ENCODE peak calls at places on chromosomes 16 and 17, in nine cellular contexts. O is neuronal stem cell; J is tibial nerve; A is GM23338; F is upper lobe of right lung; U is thoracic aorta; X is ascending aorta; T is CD8-positive, alpha-beta T cell; G is left ventricle myocardium inferior. M is an unnamed sample. For H3K4me1, the result is how much of the 10 kb centered on the place peaks cover.

GRCh38 chr16:7313170-7313569 is 19.5 kb upstream of the RBFOX1 start:
- DNase-seq in F (no peak), O (no peak), J (peak), T (no peak), A (peak), X (no peak), G (no peak), U (no peak), M (no peak)

GRCh38 chr16:578870-579405 is 9.2 kb downstream of the PIGQ start:
- DNase-seq in F (peak), U (no peak), O (peak), T (peak), X (no peak), G (peak), A (peak), J (peak), M (peak)

GRCh38 chr17:58344791-58345157 is 7.2 kb downstream of the SUPT4H1 start:
- DNase-seq in U (no peak), X (no peak), O (no peak), F (peak), J (no peak), A (no peak), G (no peak), T (peak), M (peak)

GRCh38 chr17:4249452-4250029 is 14.2 kb downstream of the ANKFY1 start:
- DNase-seq in A (peak), T (no peak), U (no peak), O (peak), J (no peak), X (no peak), F (no peak), G (no peak), M (no peak)

GRCh38 chr17:68682913-68683312 is 81.7 kb upstream of the FAM20A start:
- DNase-seq in X (no peak), O (no peak), F (no peak), A (no peak), G (no peak), T (no peak), U (no peak), J (no peak), M (no peak)

GRCh38 chr17:59310263-59310920 is 21.1 kb upstream of the YPEL2 start:
- DNase-seq in T (no peak), F (no peak), A (no peak), X (no peak), O (no peak), J (no peak), G (no peak), U (no peak), M (no peak)

GRCh38 chr16:79592150-79592549 is 8.4 kb downstream of the MAF start:
- DNase-seq in F (no peak), O (no peak), A (no peak), T (no peak), J (no peak), G (no peak), X (no peak), U (no peak), M (no peak)

GRCh38 chr16:75065149-75065807 is 51.3 kb downstream of the LDHD start:
- DNase-seq in G (no peak), O (no peak), J (no peak), X (no peak), F (no peak), U (no peak), A (no peak), T (peak), M (no peak)

GRCh38 chr16:13390093-13390985 is 488.9 kb downstream of the SHISA9 start:
- DNase-seq in X (no peak), O (no peak), F (no peak), A (no peak), G (no peak), T (no peak), J (no peak), U (no peak), M (no peak)

GRCh38 chr16:22813946-22814325 is at the start of gene HS3ST2:
- DNase-seq in U (no peak), F (peak), J (no peak), A (peak), X (no peak), O (peak), G (peak), T (no peak), M (no peak)

GRCh38 chr16:69166221-69166833 is 20.6 kb upstream of the SNTB2 start:
- DNase-seq in F (no peak), J (no peak), U (no peak), A (no peak), T (peak), G (no peak), X (no peak), O (no peak), M (no peak)

GRCh38 chr17:48767263-48767774 is 38.8 kb upstream of the HOXB13 start:
- DNase-seq in U (no peak), O (no peak), T (no peak), X (no peak), G (no peak), A (peak), F (peak), J (no peak), M (no peak)

GRCh38 chr17:69269174-69269998 is 40.8 kb upstream of the ABCA10 start:
- DNase-seq in O (no peak), A (no peak), T (no peak), G (no peak), U (no peak), X (no peak), J (no peak), F (no peak), M (no peak)

GRCh38 chr16:89289428-89290395 is 72.2 kb downstream of the ZNF778 start:
- DNase-seq in T (peak), X (no peak), O (peak), J (peak), U (no peak), F (peak), G (peak), A (peak), M (peak)

GRCh38 chr17:57377094-57377493 is 120.8 kb downstream of the MSI2 start:
- DNase-seq in O (no peak), U (no peak), G (no peak), J (no peak), F (no peak), A (no peak), T (no peak), X (no peak), M (no peak)

GRCh38 chr17:57604771-57605733 is 140.0 kb downstream of the CCDC182 start:
- DNase-seq in T (peak), G (peak), X (no peak), A (peak), O (no peak), U (no peak), J (peak), F (peak), M (no peak)

GRCh38 chr16:58462997-58463891 is 36.7 kb upstream of the NDRG4 start:
- DNase-seq in U (no peak), F (no peak), G (peak), A (peak), X (no peak), O (peak), T (no peak), J (no peak), M (no peak)

GRCh38 chr17:6755281-6755680 is 565 bp upstream of the XAF1 start:
- DNase-seq in T (no peak), X (no peak), J (peak), G (peak), O (no peak), A (no peak), F (no peak), U (no peak), M (no peak)

GRCh38 chr17:59278401-59278800 is 53.1 kb upstream of the YPEL2 start:
- DNase-seq in A (no peak), U (no peak), X (no peak), G (no peak), O (no peak), T (no peak), J (no peak), F (no peak), M (no peak)

GRCh38 chr17:21689604-21690003 is 2.7 kb upstream of the KCNJ18 start:
- DNase-seq in U (peak), J (peak), T (no peak), O (no peak), A (no peak), X (no peak), G (no peak), F (no peak), M (no peak)

GRCh38 chr17:39677581-39678339 is 9.5 kb downstream of the PNMT start:
- DNase-seq in U (peak), X (peak), O (no peak), T (no peak), A (no peak), J (no peak), G (peak), F (no peak), M (no peak)

GRCh38 chr17:79038545-79039135 is 14.7 kb downstream of the C1QTNF1 start:
- DNase-seq in X (no peak), T (no peak), J (peak), G (no peak), O (no peak), F (peak), U (no peak), A (no peak), M (no peak)

GRCh38 chr17:493666-494065 is 141.1 kb upstream of the RPH3AL start:
- DNase-seq in A (no peak), U (no peak), O (no peak), T (no peak), X (no peak), F (no peak), J (no peak), G (no peak), M (no peak)
- H3K4me1 ChIP-seq in A (under half), U (under half), O (under half), T (half or more), X (under half), F (under half), J (under half), G (under half), M (under half)

GRCh38 chr17:2851615-2852014 is 55.4 kb downstream of the RAP1GAP2 start:
- DNase-seq in T (no peak), U (no peak), A (no peak), F (no peak), J (no peak), G (no peak), O (no peak), X (no peak), M (no peak)
- H3K4me1 ChIP-seq in T (under half), U (under half), A (under half), F (under half), J (under half), G (half or more), O (under half), X (under half), M (under half)

DNA sequence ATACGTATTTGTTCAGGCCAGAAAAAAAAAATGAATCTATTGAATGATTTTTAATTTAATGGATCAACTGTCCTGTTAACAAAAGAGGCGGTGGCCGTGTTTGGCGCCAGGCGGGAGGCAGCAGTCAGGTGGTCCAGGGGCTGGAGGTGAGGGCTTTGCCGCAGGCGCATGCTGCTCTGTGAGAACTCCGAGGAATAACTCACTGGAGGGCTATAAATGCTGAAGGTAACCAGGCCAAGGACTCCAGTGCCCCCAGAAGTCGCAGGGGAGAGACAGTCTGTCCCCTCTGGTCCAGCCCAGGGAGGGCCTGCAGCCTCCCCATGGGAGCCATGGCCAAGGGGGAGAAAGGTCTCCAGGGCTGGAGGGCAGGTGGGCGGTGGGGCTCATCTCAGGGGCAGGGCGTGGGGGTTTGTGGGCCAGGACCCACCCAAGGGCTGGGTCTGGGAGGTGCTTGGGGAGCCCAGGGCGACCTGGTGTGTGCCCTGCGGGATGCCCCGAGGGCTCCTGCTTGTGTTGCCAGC is 7.1 kb upstream of the BAHCC1 start:
- DNase-seq in G (no peak), J (no peak), U (no peak), X (no peak), F (no peak), A (no peak), T (no peak), O (no peak), M (no peak)
- H3K4me1 ChIP-seq in G (half or more), J (under half), U (under half), X (under half), F (under half), A (half or more), T (under half), O (half or more), M (under half)

GRCh38 chr17:8160224-8160577 is 2.5 kb downstream of the VAMP2 start:
- DNase-seq in G (no peak), T (no peak), A (no peak), O (no peak), U (no peak), J (no peak), F (no peak), X (no peak), M (no peak)

GRCh38 chr17:8159459-8160223 is 3.1 kb downstream of the VAMP2 start:
- DNase-seq in O (no peak), A (no peak), T (no peak), J (no peak), G (peak), X (no peak), F (peak), U (no peak), M (no peak)

GRCh38 chr17:8156174-8156992 is 4.2 kb upstream of the PER1 start:
- DNase-seq in X (peak), A (peak), F (peak), T (peak), G (peak), O (peak), U (peak), J (peak), M (peak)

GRCh38 chr17:8159032-8159400 is 3.7 kb downstream of the VAMP2 start:
- DNase-seq in U (no peak), J (no peak), X (no peak), A (no peak), T (no peak), G (no peak), O (no peak), F (no peak), M (no peak)

DNA sequence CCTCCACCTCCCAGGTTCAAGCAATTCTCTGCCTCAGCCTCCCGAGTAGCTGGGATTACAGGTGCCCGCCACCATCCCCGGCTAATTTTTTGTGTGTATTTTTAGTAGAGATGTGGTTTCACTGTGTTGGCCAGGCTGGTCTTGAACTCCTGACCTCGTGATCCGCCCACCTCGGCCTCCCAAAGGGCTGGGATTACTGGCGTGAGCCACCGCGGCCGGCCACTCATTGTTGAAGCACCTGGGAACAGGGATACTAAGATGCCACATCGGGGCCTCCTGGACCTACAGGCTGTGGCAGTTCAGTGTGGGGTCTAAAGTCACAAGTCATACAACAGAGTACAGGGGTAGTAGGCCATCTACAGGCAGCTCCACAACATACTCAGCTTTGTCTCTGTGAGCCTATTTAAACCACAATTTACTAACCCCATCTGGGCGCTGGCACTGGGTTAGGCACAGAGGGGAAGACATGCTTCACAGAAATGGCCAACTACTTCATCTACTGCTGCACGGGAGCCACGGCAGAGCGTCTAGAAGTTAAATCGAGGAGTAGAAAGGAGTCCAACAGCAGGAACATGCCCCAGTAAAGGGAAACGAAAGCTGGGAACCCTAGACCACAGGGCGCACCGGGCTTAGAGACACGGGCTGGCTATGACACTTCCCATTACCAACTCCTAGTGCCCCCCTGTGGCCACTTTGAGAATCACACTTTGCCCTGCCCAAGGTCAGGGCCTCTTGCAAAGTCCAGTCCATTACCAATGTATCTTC is 4.3 kb downstream of the VAMP2 start:
- DNase-seq in J (peak), F (peak), U (peak), X (peak), T (peak), G (peak), O (peak), A (peak), M (peak)
- H3K4me1 ChIP-seq in J (under half), F (under half), U (under half), X (under half), T (half or more), G (half or more), O (under half), A (under half), M (half or more)

DNA sequence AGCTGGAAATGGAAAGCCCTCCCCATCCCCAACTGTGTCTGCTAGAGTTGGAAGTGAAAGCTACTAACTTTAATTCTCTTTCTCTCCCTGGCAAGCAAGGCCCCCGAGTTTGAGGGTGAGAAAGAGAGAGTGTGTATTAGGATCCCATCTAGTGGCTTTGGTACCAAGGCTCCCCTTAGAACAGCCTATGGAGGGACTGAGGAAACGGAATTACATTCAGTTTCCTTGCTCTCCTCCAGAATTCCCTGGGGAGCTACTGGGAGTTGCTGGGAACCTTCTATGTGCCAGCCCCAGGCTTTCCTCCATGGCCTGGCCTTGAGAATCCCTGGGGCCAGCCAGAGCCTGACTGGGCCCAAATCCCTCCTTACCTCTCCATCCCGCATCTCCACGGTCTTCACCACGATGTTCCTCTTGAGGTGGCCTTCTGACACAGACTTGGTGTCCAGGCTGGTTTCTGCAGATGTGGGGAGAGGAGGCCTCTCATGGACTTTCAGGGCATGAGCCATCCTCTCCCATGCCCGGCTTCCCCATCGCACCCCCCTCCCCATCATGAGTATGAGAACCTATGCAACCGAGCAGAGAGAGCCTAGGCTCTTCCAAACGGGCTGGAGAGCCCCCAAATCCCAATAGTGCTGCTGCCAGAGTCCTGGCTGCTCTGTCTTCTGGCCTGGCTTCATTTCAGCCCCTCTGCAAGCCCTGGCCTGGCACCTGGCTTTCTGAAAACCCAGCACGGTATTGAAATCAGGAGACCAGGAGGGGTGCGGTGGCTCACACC is 7.4 kb downstream of the GFAP start:
- DNase-seq in U (no peak), J (no peak), A (no peak), X (no peak), O (no peak), F (no peak), T (no peak), G (no peak), M (no peak)
- H3K4me1 ChIP-seq in U (under half), J (under half), A (under half), X (under half), O (under half), F (under half), T (under half), G (under half), M (under half)

GRCh38 chr16:27323781-27324561 is 10.2 kb downstream of the IL4R start:
- DNase-seq in A (no peak), G (no peak), F (no peak), O (no peak), X (no peak), T (no peak), U (no peak), J (no peak), M (no peak)

GRCh38 chr16:27326251-27326650 is 12.5 kb downstream of the IL4R start:
- DNase-seq in G (no peak), J (no peak), A (no peak), X (no peak), T (no peak), U (no peak), O (no peak), F (no peak), M (no peak)

GRCh38 chr16:27326738-27327585 is 13.2 kb downstream of the IL4R start:
- DNase-seq in A (peak), J (peak), O (no peak), U (peak), F (peak), X (peak), G (peak), T (peak), M (no peak)

GRCh38 chr16:27324851-27325301 is 11.1 kb downstream of the IL4R start:
- DNase-seq in F (no peak), X (no peak), A (peak), G (no peak), J (no peak), T (no peak), U (no peak), O (no peak), M (no peak)

DNA sequence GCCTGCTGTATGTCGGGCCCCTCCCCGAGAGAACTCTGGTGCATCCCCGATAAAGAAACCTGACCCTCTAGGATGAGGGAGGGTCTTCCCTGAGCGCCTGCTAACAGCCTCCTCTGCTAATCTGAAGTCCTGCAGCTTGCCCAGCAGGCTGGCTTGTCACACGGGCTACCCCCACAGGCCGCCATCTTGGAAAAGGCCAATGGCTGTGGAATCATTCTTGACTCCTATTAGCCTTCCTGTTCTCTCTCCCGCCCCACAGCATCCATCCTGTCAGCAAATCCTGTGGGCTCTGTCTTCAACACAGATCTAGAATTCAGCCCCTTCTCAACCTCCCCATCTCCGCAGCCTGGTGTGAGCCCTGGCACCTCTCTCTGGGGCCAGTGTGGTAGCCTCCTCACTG is 12.0 kb downstream of the IL4R start:
- DNase-seq in T (no peak), X (no peak), J (no peak), A (no peak), U (no peak), G (no peak), F (no peak), O (no peak), M (no peak)
- H3K4me1 ChIP-seq in T (half or more), X (under half), J (under half), A (under half), U (under half), G (half or more), F (half or more), O (under half), M (half or more)

GRCh38 chr17:82314012-82314720 is 3.2 kb downstream of the CD7 start:
- DNase-seq in F (no peak), X (no peak), U (no peak), G (no peak), J (no peak), T (no peak), O (no peak), A (no peak), M (no peak)

GRCh38 chr17:82310877-82311276 is 6.5 kb downstream of the CD7 start:
- DNase-seq in G (no peak), A (no peak), O (no peak), F (no peak), X (no peak), U (no peak), T (no peak), J (no peak), M (no peak)

GRCh38 chr17:82313195-82314011 is 4.0 kb downstream of the CD7 start:
- DNase-seq in X (no peak), U (no peak), A (no peak), O (no peak), G (no peak), J (no peak), T (no peak), F (no peak), M (no peak)

GRCh38 chr17:82309656-82310570 is 7.5 kb downstream of the CD7 start:
- DNase-seq in O (no peak), A (no peak), G (no peak), F (no peak), T (no peak), X (no peak), J (no peak), U (no peak), M (no peak)

DNA sequence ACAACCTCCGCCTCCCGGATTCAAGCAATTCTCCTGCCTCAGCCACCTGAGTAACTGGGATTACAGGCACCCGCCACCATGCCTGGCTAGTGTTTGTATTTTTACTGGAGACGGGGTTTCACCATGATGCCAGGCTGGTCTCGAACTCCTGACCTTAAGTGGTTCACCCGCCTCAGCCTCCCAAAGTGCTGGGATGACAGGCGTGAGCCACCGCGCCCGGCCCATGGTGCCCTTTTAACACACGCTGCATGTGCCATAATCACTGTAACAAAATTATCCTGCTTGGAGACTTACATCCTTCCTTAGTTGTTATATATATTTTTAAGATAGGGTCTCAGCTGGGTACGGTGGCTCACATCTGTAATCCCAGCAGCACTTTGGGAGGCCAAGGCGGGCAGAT is 5.4 kb downstream of the CD7 start:
- DNase-seq in O (no peak), G (no peak), A (no peak), T (no peak), F (no peak), J (no peak), U (no peak), X (no peak), M (no peak)
- H3K4me1 ChIP-seq in O (under half), G (under half), A (under half), T (under half), F (under half), J (under half), U (under half), X (under half), M (under half)

M was measured in effector memory CD4-positive, alpha-beta T cell.